ENCODE peak calls at places on chromosome X, in ten cellular contexts. P is epithelial cell of esophagus; Z is HFF-Myc; J is foreskin fibroblast; V is progenitor cell of endocrine pancreas; S is osteoblast; I is heart right ventricle; E is endothelial cell; B is neural crest cell; R is CD4-positive, alpha-beta T cell. T is an unnamed sample.

GRCh38 chrX:46912098-46912672 is at the start of gene JADE3:
- DNase-seq in P (peak), Z (no peak), J (peak), V (peak), S (peak), I (peak), E (peak), B (peak), R (peak), T (peak)

GRCh38 chrX:11757729-11758399 is at the start of gene MSL3:
- DNase-seq in P (peak), Z (no peak), J (peak), V (peak), S (peak), I (peak), E (peak), B (peak), R (peak), T (peak)

GRCh38 chrX:150482537-150483217 is 85.7 kb upstream of the MTM1 start:
- DNase-seq in P (peak), Z (no peak), J (peak), V (no peak), S (no peak), I (no peak), E (no peak), B (no peak), R (no peak), T (no peak)

GRCh38 chrX:22974616-22975015 is 25.1 kb upstream of the DDX53 start:
- DNase-seq in P (no peak), Z (no peak), J (no peak), V (no peak), S (no peak), I (no peak), E (no peak), B (no peak), R (no peak), T (no peak)

GRCh38 chrX:9055354-9055753 is 21.4 kb upstream of the FAM9B start:
- DNase-seq in P (no peak), Z (no peak), J (no peak), V (no peak), S (no peak), I (no peak), E (no peak), B (no peak), R (no peak), T (no peak)

GRCh38 chrX:12975670-12975965 is 708 bp downstream of the TMSB4X start:
- DNase-seq in P (no peak), Z (no peak), J (no peak), V (no peak), S (no peak), I (peak), E (peak), B (no peak), R (no peak), T (no peak)

GRCh38 chrX:21711126-21711847 is 46.6 kb downstream of the SMPX start:
- DNase-seq in P (no peak), Z (no peak), J (no peak), V (no peak), S (no peak), I (peak), E (no peak), B (no peak), R (no peak), T (no peak)

GRCh38 chrX:34300871-34301270 is 168.8 kb upstream of the FAM47A start:
- DNase-seq in P (peak), Z (peak), J (no peak), V (peak), S (peak), I (no peak), E (peak), B (peak), R (no peak), T (peak)

GRCh38 chrX:154490414-154491083 is at the start of gene SLC10A3:
- DNase-seq in P (peak), Z (peak), J (peak), V (peak), S (peak), I (peak), E (peak), B (peak), R (peak), T (peak)

GRCh38 chrX:134294548-134294947 is 57.6 kb downstream of the CCDC160 start:
- DNase-seq in P (peak), Z (no peak), J (peak), V (no peak), S (no peak), I (no peak), E (no peak), B (no peak), R (no peak), T (no peak)

GRCh38 chrX:27039332-27039731 is 423.8 kb downstream of the PPP4R3C start:
- DNase-seq in P (no peak), Z (no peak), J (no peak), V (no peak), S (no peak), I (no peak), E (no peak), B (no peak), R (no peak), T (no peak)

GRCh38 chrX:70998402-70999027 is 67.6 kb upstream of the SLC7A3 start:
- DNase-seq in P (peak), Z (peak), J (peak), V (no peak), S (no peak), I (no peak), E (peak), B (peak), R (no peak), T (peak)

GRCh38 chrX:118346258-118347094 is 570 bp downstream of the WDR44 start:
- DNase-seq in P (peak), Z (no peak), J (no peak), V (peak), S (no peak), I (peak), E (peak), B (peak), R (peak), T (peak)

GRCh38 chrX:32153586-32153985 is 1057.8 kb downstream of the DMD start:
- DNase-seq in P (no peak), Z (no peak), J (no peak), V (no peak), S (no peak), I (no peak), E (no peak), B (no peak), R (no peak), T (no peak)

GRCh38 chrX:16946971-16947562 is 609 bp downstream of the REPS2 start:
- DNase-seq in P (no peak), Z (no peak), J (no peak), V (peak), S (no peak), I (peak), E (no peak), B (no peak), R (peak), T (peak)

GRCh38 chrX:53435997-53436396 is 1.8 kb upstream of the HSD17B10 start:
- DNase-seq in P (peak), Z (no peak), J (peak), V (peak), S (peak), I (peak), E (peak), B (peak), R (peak), T (peak)

GRCh38 chrX:32480019-32480418 is 731.3 kb downstream of the DMD start:
- DNase-seq in P (no peak), Z (no peak), J (no peak), V (no peak), S (no peak), I (no peak), E (no peak), B (no peak), R (no peak), T (no peak)

GRCh38 chrX:36019164-36019563 is 99.6 kb downstream of the CFAP47 start:
- DNase-seq in P (no peak), Z (no peak), J (no peak), V (peak), S (no peak), I (no peak), E (no peak), B (no peak), R (no peak), T (no peak)

GRCh38 chrX:47751670-47752069 is 85.0 kb upstream of the ZNF81 start:
- DNase-seq in P (peak), Z (no peak), J (no peak), V (no peak), S (no peak), I (peak), E (peak), B (no peak), R (peak), T (peak)

GRCh38 chrX:105488731-105489130 is 268.2 kb upstream of the TEX13A start:
- DNase-seq in P (no peak), Z (no peak), J (no peak), V (no peak), S (no peak), I (no peak), E (no peak), B (no peak), R (no peak), T (no peak)

GRCh38 chrX:10677490-10677889 is 57.1 kb upstream of the MID1 start:
- DNase-seq in P (no peak), Z (no peak), J (no peak), V (no peak), S (no peak), I (no peak), E (no peak), B (peak), R (no peak), T (peak)

GRCh38 chrX:150577174-150577573 is 8.8 kb downstream of the MTM1 start:
- DNase-seq in P (peak), Z (no peak), J (no peak), V (no peak), S (no peak), I (no peak), E (no peak), B (no peak), R (no peak), T (no peak)

GRCh38 chrX:18938710-18939109 is 45.2 kb downstream of the PHKA2 start:
- DNase-seq in P (peak), Z (no peak), J (no peak), V (no peak), S (peak), I (no peak), E (no peak), B (no peak), R (no peak), T (no peak)

GRCh38 chrX:77426811-77427210 is 20.4 kb upstream of the FGF16 start:
- DNase-seq in P (peak), Z (no peak), J (no peak), V (no peak), S (no peak), I (no peak), E (no peak), B (no peak), R (no peak), T (no peak)

GRCh38 chrX:10577863-10578262 is 42.5 kb downstream of the MID1 start:
- DNase-seq in P (peak), Z (no peak), J (no peak), V (no peak), S (no peak), I (no peak), E (no peak), B (no peak), R (no peak), T (no peak)

GRCh38 chrX:44306336-44306735 is 37.1 kb downstream of the EFHC2 start:
- DNase-seq in P (peak), Z (peak), J (no peak), V (no peak), S (no peak), I (no peak), E (no peak), B (no peak), R (no peak), T (no peak)

GRCh38 chrX:41922125-41922521 is 1.2 kb downstream of the CASK start:
- DNase-seq in P (peak), Z (no peak), J (no peak), V (no peak), S (peak), I (no peak), E (peak), B (no peak), R (no peak), T (no peak)

GRCh38 chrX:119272882-119273806 is 37.1 kb downstream of the PGRMC1 start:
- DNase-seq in P (peak), Z (no peak), J (peak), V (no peak), S (peak), I (peak), E (peak), B (no peak), R (peak), T (no peak)

GRCh38 chrX:997631-998137 is 214.8 kb downstream of the CRLF2 start:
- DNase-seq in P (no peak), Z (no peak), J (no peak), V (no peak), S (no peak), I (no peak), E (no peak), B (peak), R (no peak), T (peak)

GRCh38 chrX:86066998-86067397 is 19.6 kb upstream of the CHM start:
- DNase-seq in P (no peak), Z (no peak), J (no peak), V (no peak), S (no peak), I (no peak), E (no peak), B (no peak), R (no peak), T (no peak)
- TF ChIP-seq CTCF in P (no peak), Z (no peak), J (no peak), V (no peak), S (no peak), I (no peak), E (no peak), B (no peak), R (no peak), T (no peak)

GRCh38 chrX:69503228-69503834 is 795 bp upstream of the NALF2 start:
- DNase-seq in P (no peak), Z (peak), J (no peak), V (no peak), S (peak), I (no peak), E (no peak), B (no peak), R (no peak), T (no peak)
- TF ChIP-seq CTCF in P (no peak), Z (no peak), J (no peak), V (peak), S (peak), I (no peak), E (peak), B (peak), R (no peak), T (peak)

DNA sequence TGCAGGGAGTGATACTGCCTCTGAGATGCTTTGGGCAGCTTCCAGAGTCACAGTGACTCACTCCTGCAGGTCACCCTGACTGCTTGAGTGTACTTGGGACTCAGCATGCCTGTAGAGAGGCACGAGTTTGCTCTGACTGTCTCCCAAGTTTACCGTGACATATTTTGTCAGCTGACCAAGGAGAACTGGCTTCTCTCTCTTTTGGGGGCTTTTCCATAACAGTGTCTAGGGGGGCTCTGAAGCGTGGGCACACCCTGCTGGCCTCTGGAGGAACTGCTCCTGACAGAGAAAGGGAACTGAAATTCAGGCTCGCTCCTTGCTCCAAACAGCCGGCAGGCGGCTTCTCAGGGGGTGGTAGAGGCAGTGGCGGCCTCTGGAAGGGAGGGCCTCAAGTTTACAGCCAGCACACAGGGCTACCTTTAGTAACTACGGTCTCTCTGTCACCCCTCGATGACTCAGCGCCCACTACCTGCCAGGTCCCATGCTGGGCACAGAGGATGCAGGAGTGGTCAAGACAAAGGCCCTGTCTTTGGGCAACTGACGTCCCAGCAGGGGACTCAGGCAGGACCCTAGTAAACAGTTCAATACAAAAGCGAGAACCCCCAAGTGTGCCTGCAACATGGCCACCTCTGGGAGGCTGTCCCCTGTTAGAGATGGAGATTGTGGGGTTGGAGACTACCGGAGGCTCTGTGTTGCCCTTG is 17.8 kb downstream of the ZNF185 start:
- DNase-seq in P (peak), Z (no peak), J (peak), V (peak), S (peak), I (no peak), E (peak), B (peak), R (no peak), T (peak)
- TF ChIP-seq CTCF in P (peak), Z (peak), J (peak), V (peak), S (peak), I (peak), E (peak), B (peak), R (no peak), T (peak)

GRCh38 chrX:74291964-74292891 is 11.8 kb upstream of the ZCCHC13 start:
- DNase-seq in P (peak), Z (peak), J (peak), V (peak), S (no peak), I (peak), E (peak), B (peak), R (peak), T (peak)
- TF ChIP-seq CTCF in P (peak), Z (peak), J (no peak), V (peak), S (no peak), I (no peak), E (no peak), B (no peak), R (no peak), T (no peak)

DNA sequence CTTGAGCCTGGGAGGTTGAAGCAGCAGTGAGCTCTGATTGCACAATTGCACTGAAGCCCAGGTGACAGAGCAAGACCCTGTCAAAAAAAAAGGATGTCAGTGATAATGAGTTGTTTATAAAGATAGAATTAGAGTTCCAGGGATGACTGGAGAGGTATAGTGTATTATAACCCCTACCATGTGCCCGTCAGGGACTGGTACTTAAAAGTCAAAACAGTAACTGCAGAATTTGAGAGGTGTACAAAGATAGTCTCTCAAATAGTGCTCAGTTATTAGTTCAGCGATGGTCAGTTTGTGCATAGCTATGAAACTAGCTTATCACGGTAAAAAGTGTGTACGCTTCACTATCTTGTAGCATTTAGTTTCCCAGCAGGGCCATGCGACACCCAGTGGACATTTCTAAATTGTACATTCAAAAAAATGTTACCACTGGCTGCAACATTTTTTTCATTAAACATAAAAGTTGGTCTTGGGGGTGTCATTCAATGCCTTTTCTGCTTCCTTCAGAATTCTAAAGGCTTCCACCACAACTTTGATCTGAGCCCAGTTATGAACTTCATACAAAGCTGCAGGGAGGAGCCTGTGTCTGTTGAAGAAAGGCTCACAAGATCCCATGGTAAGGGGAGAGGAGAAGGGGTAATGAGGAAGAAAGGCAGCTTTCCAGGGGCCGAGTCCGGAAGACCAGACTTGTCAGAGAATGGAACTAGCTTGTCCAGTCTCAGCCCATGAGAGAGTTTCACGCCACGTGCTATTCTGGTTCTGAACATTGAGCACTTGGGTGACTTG is 9.2 kb upstream of the GYG2 start:
- DNase-seq in P (peak), Z (no peak), J (no peak), V (no peak), S (peak), I (no peak), E (no peak), B (no peak), R (no peak), T (no peak)
- TF ChIP-seq CTCF in P (peak), Z (peak), J (peak), V (peak), S (peak), I (peak), E (no peak), B (peak), R (no peak), T (no peak)

DNA sequence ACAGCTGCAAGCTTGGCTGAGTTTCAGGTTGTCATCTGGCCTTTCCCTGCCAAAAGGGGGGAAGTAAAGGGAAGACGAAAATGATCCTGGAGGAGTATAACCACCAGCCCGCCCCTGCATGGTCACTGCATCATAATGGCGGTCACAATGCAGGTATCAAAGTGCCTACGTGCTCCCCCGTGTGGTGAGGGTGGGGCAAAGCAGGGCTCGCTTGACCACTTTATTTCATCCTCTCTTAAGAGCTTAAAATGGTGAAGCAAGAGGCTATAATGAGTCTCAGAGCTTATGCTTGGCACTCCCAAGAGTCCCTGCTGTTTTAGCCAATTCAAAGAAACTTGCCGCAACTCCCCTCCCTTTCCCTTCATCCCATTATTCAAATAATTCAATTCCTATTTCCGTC is 105.6 kb downstream of the APOOL start:
- DNase-seq in P (no peak), Z (no peak), J (no peak), V (no peak), S (peak), I (no peak), E (peak), B (no peak), R (no peak), T (peak)
- TF ChIP-seq CTCF in P (no peak), Z (peak), J (peak), V (no peak), S (peak), I (peak), E (no peak), B (peak), R (no peak), T (peak)

DNA sequence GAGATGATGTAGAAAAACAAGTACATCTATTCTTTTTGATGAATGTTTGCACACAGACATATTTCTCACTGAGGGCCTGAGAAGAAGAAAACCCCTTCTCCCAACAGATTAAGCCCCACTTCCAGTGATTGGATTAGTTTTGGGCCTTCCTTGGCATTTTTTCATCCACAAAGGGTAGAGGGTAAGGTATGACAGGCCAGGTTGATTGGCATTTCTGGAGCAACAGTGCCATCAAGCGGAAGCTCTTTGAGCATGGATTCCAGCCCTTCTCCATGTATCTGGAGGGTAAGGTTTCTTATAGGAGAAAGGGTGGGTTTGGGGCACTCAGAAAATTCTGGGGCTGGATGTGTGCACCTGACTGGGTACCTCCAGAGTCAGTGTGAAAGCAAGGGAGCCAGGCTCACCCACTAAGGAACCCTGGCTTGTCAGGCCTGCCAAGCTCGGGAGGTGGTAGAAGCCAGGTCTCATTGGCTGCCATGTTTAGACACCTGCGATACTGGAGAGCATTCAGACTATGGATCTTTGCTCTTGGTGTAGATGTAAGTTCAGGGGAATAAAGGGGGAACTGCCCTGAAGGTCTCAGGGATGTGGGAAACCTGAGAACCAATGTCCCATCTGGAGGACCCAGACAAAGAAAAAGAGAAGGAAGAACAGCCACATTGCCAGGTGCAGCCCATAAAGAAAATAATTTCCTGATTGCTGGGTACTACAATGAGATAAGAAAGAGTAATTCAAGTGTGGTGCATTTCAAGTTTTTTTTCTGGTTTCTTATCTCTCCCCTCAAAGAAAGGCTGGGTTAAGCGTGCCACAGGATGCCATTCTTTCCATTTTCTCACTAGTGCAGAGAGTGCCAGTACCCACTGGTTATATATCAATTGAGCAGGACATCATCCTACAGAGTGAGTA is 222.3 kb upstream of the AGTR2 start:
- DNase-seq in P (no peak), Z (no peak), J (no peak), V (no peak), S (no peak), I (no peak), E (no peak), B (no peak), R (no peak), T (no peak)
- TF ChIP-seq CTCF in P (no peak), Z (no peak), J (no peak), V (no peak), S (no peak), I (no peak), E (no peak), B (no peak), R (no peak), T (no peak)